ENCODE peak calls at places on chromosomes 1 and 21, in four cellular contexts. G, E, W and J are unnamed samples.
A peak's percentile ranks its signal among the peaks of the same experiment; 100 is the strongest.

GRCh38 chr1:115654663-115655306 is 13.0 kb downstream of the VANGL1 start:
- DNase-seq in G (no peak), E (no peak), W (no peak), J (no peak)

GRCh38 chr1:103110701-103111100 is 2.4 kb upstream of the COL11A1 start:
- DNase-seq in G (peak; percentile 59), E (no peak), W (no peak), J (peak; percentile 40)

GRCh38 chr1:39132505-39133339 is 71.8 kb upstream of the MACF1 start:
- DNase-seq in G (peak; percentile 70), E (no peak), W (no peak), J (peak; percentile 40)

GRCh38 chr1:167658574-167659328 is 28.7 kb downstream of the RCSD1 start:
- DNase-seq in G (no peak), E (no peak), W (no peak), J (no peak)

GRCh38 chr1:162141273-162142023 is 72.0 kb downstream of the NOS1AP start:
- DNase-seq in G (peak; percentile 85), E (no peak), W (no peak), J (no peak)

GRCh38 chr1:80059940-80060339 is 1053.4 kb upstream of the ADGRL4 start:
- DNase-seq in G (no peak), E (no peak), W (no peak), J (no peak)

GRCh38 chr1:205286335-205286950 is 35.1 kb downstream of the NUAK2 start:
- DNase-seq in G (peak; percentile 59), E (no peak), W (peak; percentile 41), J (no peak)

GRCh38 chr1:33165809-33166208 is 16.0 kb downstream of the TRIM62 start:
- DNase-seq in G (no peak), E (no peak), W (no peak), J (no peak)

GRCh38 chr1:18309552-18310155 is 171.1 kb upstream of the KLHDC7A start:
- DNase-seq in G (no peak), E (no peak), W (no peak), J (no peak)

GRCh38 chr1:91402023-91402422 is 2.6 kb downstream of the HFM1 start:
- DNase-seq in G (peak; percentile 51), E (peak; percentile 62), W (no peak), J (peak; percentile 70)

GRCh38 chr1:42807056-42807668 is 9.8 kb upstream of the ERMAP start:
- DNase-seq in G (no peak), E (no peak), W (no peak), J (no peak)

GRCh38 chr1:246117066-246117791 is 389.9 kb downstream of the SMYD3 start:
- DNase-seq in G (peak; percentile 69), E (peak; percentile 15), W (no peak), J (peak; percentile 70)

GRCh38 chr21:44423941-44424607 is 31.2 kb upstream of the LRRC3 start:
- DNase-seq in G (no peak), E (no peak), W (no peak), J (no peak)

GRCh38 chr1:41341756-41342562 is 19.3 kb upstream of the FOXO6 start:
- DNase-seq in G (peak; percentile 77), E (no peak), W (no peak), J (no peak)

GRCh38 chr21:33839167-33839716 is 76.4 kb downstream of the ATP5PO start:
- DNase-seq in G (no peak), E (no peak), W (no peak), J (no peak)

GRCh38 chr1:200890818-200891773 is 3.6 kb upstream of the INAVA start:
- DNase-seq in G (peak; percentile 45), E (no peak), W (no peak), J (no peak)

GRCh38 chr1:54795841-54796468 is 5.2 kb downstream of the TTC22 start:
- DNase-seq in G (no peak), E (no peak), W (no peak), J (no peak)

GRCh38 chr1:211153932-211154331 is 20.0 kb upstream of the KCNH1 start:
- DNase-seq in G (no peak), E (no peak), W (no peak), J (no peak)

GRCh38 chr21:38196033-38196432 is 60.8 kb upstream of the KCNJ15 start:
- DNase-seq in G (no peak), E (no peak), W (no peak), J (no peak)

GRCh38 chr1:162389021-162389818 is 7.7 kb downstream of the C1orf226 start:
- DNase-seq in G (peak; percentile 88), E (peak; percentile 22), W (no peak), J (no peak)

GRCh38 chr1:24888971-24889670 is 41.0 kb downstream of the RUNX3 start:
- DNase-seq in G (peak; percentile 4), E (no peak), W (no peak), J (no peak)

GRCh38 chr1:41622402-41622801 is 137.9 kb upstream of the EDN2 start:
- DNase-seq in G (no peak), E (no peak), W (no peak), J (no peak)

GRCh38 chr1:191892716-191893115 is 265.5 kb upstream of the RGS18 start:
- DNase-seq in G (no peak), E (no peak), W (no peak), J (no peak)

GRCh38 chr1:235938714-235939487 is 72.2 kb upstream of the LYST start:
- DNase-seq in G (peak; percentile 24), E (no peak), W (no peak), J (no peak)

GRCh38 chr1:21338568-21339401 is 48.5 kb upstream of the ECE1 start:
- DNase-seq in G (no peak), E (peak; percentile 75), W (no peak), J (no peak)

GRCh38 chr1:51622455-51622913 is 5.6 kb downstream of the OSBPL9 start:
- DNase-seq in G (peak; percentile 96), E (peak; percentile 66), W (no peak), J (no peak)

GRCh38 chr1:25487628-25488027 is 55.8 kb upstream of the LDLRAP1 start:
- DNase-seq in G (no peak), E (no peak), W (peak; percentile 6), J (peak; percentile 43)

GRCh38 chr1:51491166-51491981 is 27.7 kb downstream of the EPS15 start:
- DNase-seq in G (no peak), E (peak; percentile 10), W (no peak), J (no peak)